ENCODE peak calls at places on chromosomes 1 and 21, in five cellular contexts. K is pancreas; G is CD8-positive, alpha-beta T cell; T is endodermal cell; P is ascending aorta. E is an unnamed sample.

GRCh38 chr1:245212221-245212710 is 57.5 kb downstream of the KIF26B start:
- DNase-seq in T (peak; percentile 33), K (no peak), G (no peak), P (no peak), E (no peak)

GRCh38 chr1:95207223-95207935 is 26.6 kb upstream of the RWDD3 start:
- DNase-seq in T (no peak), G (no peak), K (no peak), P (no peak), E (no peak)

GRCh38 chr1:154328318-154329151 is 3.2 kb downstream of the ATP8B2 start:
- DNase-seq in T (peak; percentile 87), K (peak; percentile 91), G (peak; percentile 89), P (peak; percentile 95), E (peak; percentile 85)

GRCh38 chr1:175774921-175775320 is 31.5 kb upstream of the TNR start:
- DNase-seq in P (no peak), K (no peak), G (no peak), T (peak; percentile 59), E (no peak)

GRCh38 chr21:15617968-15618367 is 111.8 kb upstream of the USP25 start:
- DNase-seq in K (no peak), T (no peak), G (no peak), P (no peak), E (no peak)

GRCh38 chr1:1752671-1753606 is 25.3 kb downstream of the NADK start:
- DNase-seq in P (no peak), T (no peak), G (no peak), K (no peak), E (no peak)

GRCh38 chr1:168897249-168897648 is 168.2 kb upstream of the DPT start:
- DNase-seq in K (no peak), T (no peak), G (no peak), P (no peak), E (no peak)

GRCh38 chr1:223001653-223002634 is 141.1 kb downstream of the TLR5 start:
- DNase-seq in G (no peak), K (no peak), P (no peak), T (peak; percentile 63), E (no peak)

GRCh38 chr1:52141513-52142219 is at the start of gene ZFYVE9:
- DNase-seq in P (peak; percentile 83), G (peak; percentile 76), K (peak; percentile 93), T (peak; percentile 92), E (peak; percentile 85)

GRCh38 chr21:33270986-33271385 is 4.8 kb downstream of the IL10RB start:
- DNase-seq in K (no peak), G (no peak), T (no peak), P (peak; percentile 52), E (no peak)

GRCh38 chr21:33266784-33267135 is 593 bp downstream of the IL10RB start:
- DNase-seq in K (no peak), P (no peak), T (no peak), G (peak; percentile 40), E (peak; percentile 52)

GRCh38 chr21:33268392-33268735 is 2.2 kb downstream of the IL10RB start:
- DNase-seq in P (no peak), G (no peak), T (peak; percentile 26), K (no peak), E (no peak)

GRCh38 chr21:33267250-33267649 is 1.1 kb downstream of the IL10RB start:
- DNase-seq in K (no peak), P (no peak), G (no peak), T (no peak), E (no peak)

DNA sequence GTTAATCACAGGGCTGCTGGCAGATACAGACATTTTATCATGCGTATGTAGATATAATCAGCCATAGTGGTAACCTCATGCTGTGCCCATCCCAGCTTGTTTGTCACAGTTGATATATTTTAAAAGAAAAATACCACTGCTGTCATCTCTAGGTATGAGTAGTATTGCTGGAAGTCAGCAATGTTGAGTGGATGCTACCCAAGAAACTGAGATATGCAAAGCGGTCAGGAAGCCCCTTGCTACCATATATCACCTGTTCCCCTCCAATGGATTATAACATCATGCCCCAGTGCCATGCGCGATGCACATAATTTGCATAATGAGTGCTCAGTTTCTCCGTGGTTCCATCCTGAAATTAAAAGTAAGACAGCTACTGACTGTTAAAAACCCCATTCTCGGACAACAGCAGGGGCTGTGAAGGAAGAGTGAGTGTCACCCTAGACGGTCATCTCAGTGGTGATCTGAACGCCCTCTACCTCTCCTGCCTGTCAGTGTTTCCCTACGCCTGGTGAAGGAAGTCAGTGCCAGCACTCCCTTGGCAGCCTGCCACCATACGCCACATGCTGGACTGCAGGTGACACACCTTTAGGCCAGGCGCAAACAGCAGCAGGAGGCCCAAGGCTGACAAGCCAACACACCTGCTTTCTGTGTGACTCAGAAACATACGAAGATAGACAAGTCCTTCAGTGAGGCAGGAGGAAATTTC is 2.7 kb downstream of the IL10RB start:
- DNase-seq in G (peak; percentile 36), T (peak; percentile 40), P (no peak), K (peak; percentile 99), E (peak; percentile 63)
- TF ChIP-seq CTCF in G (no peak), T (no peak), P (no peak), K (no peak), E (peak; percentile 13)

DNA sequence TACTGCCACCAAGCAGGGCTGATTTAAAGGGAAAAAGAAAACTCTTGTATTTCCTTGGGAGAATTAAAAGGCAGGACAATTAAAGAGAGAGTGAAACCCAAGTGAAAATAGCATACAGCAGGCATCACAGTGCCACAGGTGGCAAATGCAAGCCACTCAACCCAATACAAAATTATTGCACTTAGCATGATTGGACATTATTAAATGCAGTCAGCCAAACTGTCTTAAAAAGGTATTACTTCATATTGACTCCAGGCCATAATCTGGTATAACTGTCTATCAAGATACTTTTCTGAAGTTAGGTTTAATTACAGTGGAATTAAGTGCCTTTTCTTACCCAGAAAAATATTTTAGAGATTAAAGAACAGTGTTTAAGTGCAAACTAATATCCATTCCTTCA is 15.4 kb downstream of the SLC30A10 start:
- DNase-seq in P (no peak), G (no peak), K (no peak), T (no peak), E (no peak)
- TF ChIP-seq CTCF in P (no peak), G (no peak), K (no peak), T (no peak), E (no peak)

GRCh38 chr1:56148466-56149193 is 430.7 kb downstream of the PLPP3 start:
- DNase-seq in T (no peak), K (no peak), P (no peak), G (no peak), E (no peak)
- TF ChIP-seq CTCF in T (peak; percentile 38), K (no peak), P (no peak), G (no peak), E (no peak)

DNA sequence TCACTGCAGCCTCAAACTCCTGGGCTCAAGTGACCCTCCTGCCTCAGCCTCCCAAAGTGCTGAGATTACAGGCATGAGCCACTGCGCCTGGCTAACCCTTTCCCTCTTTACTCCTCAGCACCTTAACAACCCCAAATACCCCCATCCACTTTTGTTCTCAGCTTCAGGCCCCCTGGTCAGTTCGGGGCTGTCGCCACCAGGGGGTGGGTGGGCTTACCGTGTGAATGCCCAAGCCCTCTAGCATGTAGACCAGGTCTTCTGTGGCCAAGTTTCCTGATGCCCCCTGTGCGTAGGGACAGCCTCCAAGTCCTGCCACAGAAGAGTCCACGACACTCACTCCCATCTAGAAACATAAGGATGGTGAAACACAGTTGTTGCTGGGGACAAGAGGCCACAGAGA is 3.6 kb upstream of the GALE start:
- DNase-seq in K (no peak), T (peak; percentile 57), P (no peak), G (no peak), E (no peak)
- TF ChIP-seq CTCF in K (no peak), T (peak; percentile 64), P (no peak), G (no peak), E (no peak)

E was measured in GM10248.